ENCODE peak calls at places on chromosomes 3 and 15, in four cellular contexts. H is HepG2, X is IMR-90, C is left lung. P is an unnamed sample.

GRCh38 chr15:63057454-63058335 is 15.1 kb downstream of the TPM1 start:
- ATAC-seq in H (no peak), X (no peak), C (no peak), P (no peak)

GRCh38 chr15:92880796-92881569 is 19.1 kb upstream of the CHD2 start:
- ATAC-seq in H (no peak), X (no peak), C (peak; percentile 6), P (no peak)

GRCh38 chr3:166837535-166837934 is 542.6 kb downstream of the ZBBX start:
- ATAC-seq in H (peak; percentile 95), X (no peak), C (peak; percentile 36), P (no peak)

GRCh38 chr15:36614016-36614415 is 34.6 kb downstream of the CDIN1 start:
- ATAC-seq in H (peak; percentile 88), X (no peak), C (no peak), P (no peak)

GRCh38 chr15:22239806-22240180 is 159.5 kb downstream of the OR4M2 start:
- ATAC-seq in H (no peak), X (no peak), C (no peak), P (no peak)

GRCh38 chr3:61052855-61053254 is 198.4 kb downstream of the FHIT start:
- ATAC-seq in H (no peak), X (no peak), C (no peak), P (no peak)

GRCh38 chr3:42035816-42036482 is 55.2 kb upstream of the TRAK1 start:
- ATAC-seq in H (no peak), X (no peak), C (peak; percentile 7), P (no peak)

GRCh38 chr3:181943285-181943684 is 231.6 kb downstream of the SOX2 start:
- ATAC-seq in H (no peak), X (no peak), C (no peak), P (no peak)

GRCh38 chr15:35484231-35484945 is 61.6 kb downstream of the DPH6 start:
- ATAC-seq in H (no peak), X (no peak), C (no peak), P (no peak)

GRCh38 chr3:113758389-113759029 is 11.7 kb downstream of the ATP6V1A start:
- ATAC-seq in H (no peak), X (no peak), C (no peak), P (no peak)

GRCh38 chr3:171376125-171376947 is 83.9 kb downstream of the TNIK start:
- ATAC-seq in H (no peak), X (peak; percentile 44), C (peak; percentile 69), P (peak; percentile 50)

DNA sequence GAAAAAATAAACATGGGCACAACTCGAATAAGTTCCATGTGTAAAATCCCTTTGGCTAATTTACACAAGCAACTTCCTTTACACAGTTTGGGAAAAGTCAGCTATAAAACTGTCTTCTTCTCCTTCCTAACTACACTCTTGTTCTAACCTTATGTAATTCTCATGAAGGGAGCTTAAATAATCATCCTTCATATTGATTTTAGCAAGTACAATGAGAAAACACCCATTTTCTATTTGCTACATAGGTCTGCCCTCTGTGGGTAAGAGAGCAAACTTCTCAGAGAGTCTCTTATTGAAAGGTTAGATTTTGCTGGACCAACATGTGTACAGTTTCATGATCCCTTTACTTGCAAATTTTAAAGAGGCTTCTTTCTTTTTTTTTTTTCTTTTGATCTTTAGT is 398.5 kb downstream of the ROBO1 start:
- ATAC-seq in H (peak; percentile 32), X (peak; percentile 56), C (no peak), P (no peak)
- TF ChIP-seq CTCF in H (no peak), X (peak; percentile 42), C (no peak), P (no peak)

GRCh38 chr3:114861666-114862065 is 285.4 kb downstream of the ZBTB20 start:
- ATAC-seq in H (no peak), X (no peak), C (no peak), P (no peak)

GRCh38 chr3:114867359-114867758 is 279.7 kb downstream of the ZBTB20 start:
- ATAC-seq in H (no peak), X (no peak), C (no peak), P (no peak)

GRCh38 chr3:114866430-114866829 is 280.7 kb downstream of the ZBTB20 start:
- ATAC-seq in H (no peak), X (no peak), C (no peak), P (no peak)

GRCh38 chr3:114860526-114860925 is 286.6 kb downstream of the ZBTB20 start:
- ATAC-seq in H (no peak), X (no peak), C (no peak), P (no peak)

DNA sequence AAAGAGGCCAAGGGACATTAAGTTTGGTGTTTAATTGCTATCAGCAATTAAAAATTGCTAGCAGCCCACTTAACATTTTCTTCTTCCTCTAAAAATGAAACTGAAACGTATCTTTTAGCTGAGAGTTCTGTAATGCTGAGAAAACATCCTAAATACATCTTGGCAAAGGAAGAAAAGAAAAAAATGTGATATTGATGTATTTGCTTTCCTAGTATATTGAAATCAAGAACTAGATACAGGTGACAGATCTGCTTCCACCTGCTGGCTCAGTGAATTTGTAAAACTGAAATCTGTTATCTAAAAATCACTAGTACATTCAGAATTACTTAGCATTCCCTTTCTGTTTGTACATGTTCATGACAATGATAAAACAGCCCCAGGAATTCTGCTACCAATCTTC is 283.2 kb downstream of the ZBTB20 start:
- ATAC-seq in H (no peak), X (no peak), C (no peak), P (no peak)
- H3K4me1 ChIP-seq in H (no peaks in the 10 kb centered on the region), X (no peaks in the 10 kb centered on the region), C (no peaks in the 10 kb centered on the region), P (no peaks in the 10 kb centered on the region)

GRCh38 chr3:123725652-123726400 is 141.0 kb upstream of the HACD2 start:
- ATAC-seq in H (peak; percentile 46), X (no peak), C (no peak), P (no peak)
- TF ChIP-seq CTCF in H (no peak), X (peak; percentile 12), C (no peak), P (no peak)

GRCh38 chr3:108102420-108103039 is 11.7 kb upstream of the CD47 start:
- ATAC-seq in H (no peak), X (no peak), C (no peak), P (no peak)
- H3K4me1 ChIP-seq in H (peaks cover 20% of the 10 kb centered on the region), X (peaks cover 12% of the 10 kb centered on the region), C (no peaks in the 10 kb centered on the region), P (peaks cover 6% of the 10 kb centered on the region)

DNA sequence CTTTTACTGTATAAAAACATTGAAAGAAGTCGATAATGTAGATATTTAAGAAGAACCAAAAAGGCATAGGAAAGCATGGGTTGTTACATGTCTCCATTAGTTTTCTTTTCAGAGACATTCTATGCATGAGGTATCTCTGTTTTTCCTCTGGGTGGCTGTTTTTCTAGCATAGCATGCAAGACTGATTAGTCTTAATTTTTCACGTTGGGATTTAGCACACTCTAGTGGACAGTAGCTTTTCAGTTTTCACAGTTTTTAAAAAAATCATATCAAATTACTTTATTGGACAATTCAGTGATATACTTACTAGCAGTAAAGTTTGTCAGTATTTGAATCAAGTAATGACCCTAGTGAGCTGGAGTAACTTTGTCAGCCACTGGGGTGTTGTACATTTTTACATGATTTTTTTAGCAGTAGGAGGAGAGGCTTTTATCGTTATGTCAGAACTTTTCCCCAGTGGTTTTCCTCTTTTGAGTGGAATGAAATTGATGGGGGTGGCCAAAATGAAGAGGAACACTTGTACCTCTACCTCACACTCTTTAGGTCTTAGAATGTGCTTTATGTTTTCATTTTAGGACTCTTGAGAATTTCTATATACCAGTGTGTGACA is 57.2 kb downstream of the SEC22A start:
- ATAC-seq in H (peak; percentile 80), X (peak; percentile 96), C (peak; percentile 79), P (peak; percentile 31)
- TF ChIP-seq CTCF in H (peak; percentile 48), X (peak; percentile 76), C (peak; percentile 21), P (peak; percentile 29)